ENCODE peak calls at places on chromosomes 4 and X, in four cellular contexts. U is cardiac fibroblast, P is psoas muscle, Y is 8988T. Z is an unnamed sample.

GRCh38 chr4:128161138-128161537 is 100.0 kb downstream of the LARP1B start:
- DNase-seq in U (no peak), P (no peak), Y (no peak), Z (no peak)

GRCh38 chr4:153489856-153490558 is 23.8 kb downstream of the TMEM131L start:
- DNase-seq in U (peak), P (no peak), Y (no peak), Z (no peak)

GRCh38 chr4:32985256-32985655 is 2265.1 kb downstream of the PCDH7 start:
- DNase-seq in U (peak), P (no peak), Y (no peak), Z (peak)

GRCh38 chrX:150581093-150581775 is 12.8 kb downstream of the MTM1 start:
- DNase-seq in U (peak), P (no peak), Y (no peak), Z (peak)

GRCh38 chrX:153984351-153985178 is 12.0 kb downstream of the TMEM187 start:
- DNase-seq in U (no peak), P (no peak), Y (no peak), Z (no peak)

GRCh38 chrX:68999351-68999750 is 165.9 kb downstream of the PJA1 start:
- DNase-seq in U (no peak), P (no peak), Y (no peak), Z (no peak)

GRCh38 chr4:143207555-143207954 is 22.8 kb downstream of the USP38 start:
- DNase-seq in U (peak), P (no peak), Y (no peak), Z (peak)

GRCh38 chrX:52082578-52082977 is 13.6 kb upstream of the MAGED4B start:
- DNase-seq in U (peak), P (no peak), Y (no peak), Z (no peak)

GRCh38 chr4:56247646-56248045 is 139.6 kb downstream of the AASDH start:
- DNase-seq in U (no peak), P (no peak), Y (no peak), Z (no peak)

GRCh38 chr4:153643406-153644016 is 40.6 kb upstream of the TLR2 start:
- DNase-seq in U (peak), P (no peak), Y (no peak), Z (peak)

GRCh38 chr4:48778431-48779094 is 1.5 kb downstream of the FRYL start:
- DNase-seq in U (peak), P (no peak), Y (no peak), Z (peak)

GRCh38 chrX:133981908-133982307 is 3.5 kb downstream of the GPC3 start:
- DNase-seq in U (no peak), P (no peak), Y (no peak), Z (no peak)

GRCh38 chrX:39665830-39666518 is 431.8 kb downstream of the BCOR start:
- DNase-seq in U (no peak), P (no peak), Y (no peak), Z (peak)

GRCh38 chr4:924107-925096 is 7.7 kb downstream of the GAK start:
- DNase-seq in U (peak), P (no peak), Y (no peak), Z (no peak)

GRCh38 chr4:164307262-164307661 is 446.7 kb upstream of the SMIM31 start:
- DNase-seq in U (no peak), P (no peak), Y (no peak), Z (no peak)

GRCh38 chr4:66691101-66691500 is 854.2 kb downstream of the CENPC start:
- DNase-seq in U (no peak), P (no peak), Y (no peak), Z (no peak)

GRCh38 chrX:74931214-74931613 is 6.0 kb upstream of the NEXMIF start:
- DNase-seq in U (no peak), P (no peak), Y (no peak), Z (no peak)

GRCh38 chrX:48043056-48043455 is 28.4 kb downstream of the ZNF630 start:
- DNase-seq in U (peak), P (no peak), Y (no peak), Z (no peak)

GRCh38 chrX:149568701-149569296 is 18.5 kb downstream of the MAGEA9B start:
- DNase-seq in U (no peak), P (no peak), Y (no peak), Z (no peak)

GRCh38 chrX:25659317-25659716 is 478.8 kb upstream of the MAGEB18 start:
- DNase-seq in U (no peak), P (no peak), Y (no peak), Z (no peak)

GRCh38 chr4:92236907-92237306 is 66.9 kb upstream of the GRID2 start:
- DNase-seq in U (peak), P (no peak), Y (no peak), Z (no peak)

GRCh38 chrX:112822892-112823291 is 17.7 kb downstream of the AMOT start:
- DNase-seq in U (no peak), P (no peak), Y (no peak), Z (no peak)

GRCh38 chrX:40201486-40201885 is 103.7 kb upstream of the BCOR start:
- DNase-seq in U (no peak), P (no peak), Y (no peak), Z (no peak)

GRCh38 chr4:94274912-94275311 is 67.2 kb downstream of the SMARCAD1 start:
- DNase-seq in U (no peak), P (no peak), Y (no peak), Z (peak)

GRCh38 chr4:8176547-8177399 is 18.2 kb upstream of the ABLIM2 start:
- DNase-seq in U (peak), P (no peak), Y (peak), Z (peak)